ENCODE peak calls at places on chromosome 14, in four cellular contexts. D is cardiac fibroblast, L is pancreas, V is AG04449. H is an unnamed sample.
A peak's percentile ranks its signal among the peaks of the same experiment; 100 is the strongest.

GRCh38 chr14:83894519-83894918 is 1635.4 kb upstream of the FLRT2 start:
- DNase-seq in D (no peak), L (no peak), V (no peak), H (no peak)

GRCh38 chr14:104895207-104895785 is 29.4 kb upstream of the PLD4 start:
- DNase-seq in D (no peak), L (no peak), V (no peak), H (no peak)

GRCh38 chr14:101349108-101349507 is 212.2 kb upstream of the DIO3 start:
- DNase-seq in D (no peak), L (no peak), V (no peak), H (no peak)

GRCh38 chr14:49863483-49864262 is 11.1 kb upstream of the NEMF start:
- DNase-seq in D (peak; percentile 22), L (no peak), V (no peak), H (no peak)

GRCh38 chr14:85532981-85533820 is 3.3 kb downstream of the FLRT2 start:
- DNase-seq in D (peak; percentile 89), L (peak; percentile 65), V (no peak), H (no peak)

GRCh38 chr14:106417224-106418049 is 891.1 kb downstream of the TMEM121 start:
- DNase-seq in D (peak; percentile 46), L (peak; percentile 46), V (no peak), H (no peak)

GRCh38 chr14:65131176-65131765 is 29.0 kb upstream of the MAX start:
- DNase-seq in D (peak; percentile 18), L (no peak), V (peak; percentile 79), H (no peak)

GRCh38 chr14:39102265-39102968 is 618 bp downstream of the SEC23A start:
- DNase-seq in D (peak; percentile 63), L (peak; percentile 36), V (no peak), H (no peak)

GRCh38 chr14:29462271-29462670 is 465.4 kb downstream of the PRKD1 start:
- DNase-seq in D (no peak), L (no peak), V (no peak), H (no peak)

GRCh38 chr14:55240526-55241178 is 30.6 kb upstream of the FBXO34 start:
- DNase-seq in D (peak; percentile 79), L (no peak), V (peak; percentile 46), H (no peak)
- TF ChIP-seq CTCF in D (no peak), L (no peak), V (no peak), H (no peak)

DNA sequence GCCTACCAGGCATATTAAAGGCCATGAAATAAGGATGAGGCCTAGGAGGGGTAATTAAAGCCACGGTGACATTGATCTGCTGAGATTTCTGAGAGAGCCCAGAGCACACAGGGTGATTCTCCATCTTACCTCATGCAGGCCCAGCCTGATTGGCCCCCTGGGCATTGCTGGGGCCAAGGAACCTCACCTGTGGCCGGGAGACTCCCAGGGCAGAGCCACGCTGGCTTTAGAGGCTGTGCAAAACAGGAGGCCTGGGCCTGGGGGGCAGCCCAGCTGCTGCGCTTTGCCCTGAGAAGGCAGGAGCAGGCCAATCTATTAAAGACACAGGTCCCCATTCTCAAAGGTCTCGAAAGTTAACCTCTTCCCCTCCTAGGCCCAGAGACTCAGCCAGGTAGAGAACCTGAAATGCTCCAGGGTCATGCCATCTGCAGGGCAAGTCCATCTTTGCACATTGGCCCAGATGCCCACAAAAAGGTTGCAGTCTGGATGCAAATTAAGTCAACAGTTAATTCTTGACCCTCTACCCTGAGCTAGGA is 1099.7 kb downstream of the BCL11B start:
- DNase-seq in D (no peak), L (no peak), V (no peak), H (no peak)
- H3K4me3 ChIP-seq in D (no peak overlapping the region), L (no peak overlapping the region), V (no peak overlapping the region), H (no peak overlapping the region)

DNA sequence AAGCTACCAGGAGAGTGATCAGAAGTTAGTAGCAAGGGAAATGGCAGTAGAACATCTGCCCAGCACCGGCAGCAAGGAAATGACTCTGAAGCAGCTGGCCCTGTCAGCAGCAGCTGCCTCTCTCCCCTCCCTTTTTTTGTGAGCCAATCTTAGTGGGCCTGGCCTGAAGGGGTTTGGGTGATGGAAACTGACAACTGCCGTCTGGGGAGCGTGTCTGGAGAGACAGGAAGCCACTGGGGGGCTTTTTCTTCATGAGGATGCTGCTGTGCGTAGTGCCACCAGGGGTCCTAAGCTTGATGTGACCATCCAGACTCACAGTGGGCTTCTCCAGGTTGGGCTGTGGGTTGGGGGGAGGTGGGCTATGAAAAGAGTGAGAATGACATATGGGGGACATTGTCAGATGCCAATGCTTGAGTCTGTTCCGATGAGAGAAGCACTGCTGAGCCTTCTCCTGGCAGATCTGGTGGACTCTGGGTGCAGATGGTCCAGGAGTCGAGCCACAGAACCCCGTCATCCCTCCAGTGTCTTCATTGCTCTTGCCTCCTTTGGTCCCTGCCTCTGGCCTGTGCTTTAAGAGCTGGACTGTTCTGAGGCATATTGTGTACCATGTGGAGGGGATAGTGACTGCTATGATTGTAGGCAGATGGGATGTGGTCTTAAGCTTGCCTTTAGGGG is 87.6 kb upstream of the HIF1A start:
- DNase-seq in D (no peak), L (no peak), V (no peak), H (no peak)
- TF ChIP-seq CTCF in D (peak; percentile 10), L (no peak), V (no peak), H (no peak)

GRCh38 chr14:55355922-55356321 is 55.7 kb downstream of the ATG14 start:
- DNase-seq in D (no peak), L (no peak), V (no peak), H (no peak)

GRCh38 chr14:55356913-55357312 is 54.7 kb downstream of the ATG14 start:
- DNase-seq in D (no peak), L (no peak), V (no peak), H (no peak)

GRCh38 chr14:55353686-55354467 is 57.8 kb downstream of the ATG14 start:
- DNase-seq in D (no peak), L (no peak), V (no peak), H (no peak)

GRCh38 chr14:55352201-55352600 is 59.4 kb downstream of the ATG14 start:
- DNase-seq in D (no peak), L (no peak), V (no peak), H (no peak)

GRCh38 chr14:55354500-55354899 is 57.1 kb downstream of the ATG14 start:
- DNase-seq in D (peak; percentile 57), L (peak; percentile 48), V (no peak), H (no peak)
- H3K4me3 ChIP-seq in D (no peak overlapping the region), L (no peak overlapping the region), V (no peak overlapping the region), H (no peak overlapping the region)

GRCh38 chr14:20782280-20782890 is 1.3 kb downstream of the RNASE6 start:
- DNase-seq in D (no peak), L (no peak), V (no peak), H (no peak)

GRCh38 chr14:20790439-20791116 is 9.5 kb downstream of the RNASE6 start:
- DNase-seq in D (no peak), L (no peak), V (no peak), H (no peak)

GRCh38 chr14:20789230-20789813 is 8.3 kb downstream of the RNASE6 start:
- DNase-seq in D (no peak), L (no peak), V (no peak), H (no peak)

GRCh38 chr14:20791199-20791996 is 10.3 kb downstream of the RNASE6 start:
- DNase-seq in D (no peak), L (no peak), V (no peak), H (no peak)

DNA sequence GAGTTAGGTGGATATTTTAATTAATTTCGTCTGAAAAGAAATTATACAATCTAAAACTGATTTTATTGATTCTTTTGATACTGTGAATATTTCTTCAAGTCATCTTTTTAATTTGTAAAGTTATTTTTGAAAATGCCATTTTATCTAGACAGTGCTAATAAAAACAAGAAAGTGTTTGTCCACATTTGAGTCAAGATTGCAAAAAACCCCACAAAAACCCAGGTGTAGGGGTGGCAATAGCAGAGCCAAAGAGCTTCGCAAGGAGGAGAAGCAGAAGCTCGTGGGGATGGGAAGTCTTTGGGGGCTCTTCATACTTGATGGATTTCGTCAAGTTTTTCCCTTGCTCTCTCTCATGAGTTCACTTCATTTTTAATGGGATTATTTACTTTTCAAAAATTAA is 6.0 kb downstream of the RNASE6 start:
- DNase-seq in D (no peak), L (no peak), V (no peak), H (no peak)
- TF ChIP-seq CTCF in D (no peak), L (no peak), V (no peak), H (no peak)

DNA sequence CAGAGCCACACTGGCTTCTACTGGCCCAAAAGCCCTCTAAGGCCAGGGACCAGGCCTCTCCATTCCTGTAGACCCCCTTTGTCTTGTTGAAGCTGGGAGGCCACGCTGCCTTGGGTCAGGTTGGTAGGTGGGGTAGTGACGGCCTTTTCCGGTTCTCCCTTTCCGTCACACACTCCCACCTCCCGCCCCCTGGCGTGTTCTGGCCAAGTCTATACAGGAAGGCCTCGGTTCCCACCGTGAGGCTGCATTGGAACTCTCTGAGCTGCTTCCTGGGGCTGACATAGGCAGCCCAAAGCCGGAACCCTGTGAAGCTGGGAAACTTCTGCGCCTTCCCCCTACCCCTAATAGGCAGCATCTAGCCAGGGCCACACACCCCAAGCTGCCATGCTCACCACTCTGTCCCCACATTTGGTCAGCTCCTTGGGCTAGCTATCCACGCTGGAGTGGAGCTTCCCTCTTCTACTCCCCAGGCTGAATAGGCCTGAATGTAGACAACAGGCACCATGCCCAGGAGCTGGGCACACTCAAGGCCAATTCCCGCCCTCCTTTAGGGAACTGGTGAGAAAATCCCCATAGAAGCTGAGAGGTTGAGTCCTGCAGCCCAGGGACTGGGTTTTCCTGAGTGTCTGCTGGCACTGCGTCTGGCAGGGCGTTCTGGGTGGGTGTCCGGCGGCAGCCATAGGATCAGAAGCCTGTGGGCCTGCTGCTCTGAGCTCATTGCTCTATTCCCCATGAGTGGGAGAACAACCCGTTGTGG is 35.7 kb downstream of the RIN3 start:
- DNase-seq in D (no peak), L (no peak), V (no peak), H (no peak)
- H3K4me3 ChIP-seq in D (no peak overlapping the region), L (no peak overlapping the region), V (no peak overlapping the region), H (no peak overlapping the region)

GRCh38 chr14:51880810-51881580 is 20.6 kb downstream of the GNG2 start:
- DNase-seq in D (peak; percentile 40), L (no peak), V (no peak), H (no peak)
- TF ChIP-seq CTCF in D (no peak), L (no peak), V (no peak), H (no peak)

DNA sequence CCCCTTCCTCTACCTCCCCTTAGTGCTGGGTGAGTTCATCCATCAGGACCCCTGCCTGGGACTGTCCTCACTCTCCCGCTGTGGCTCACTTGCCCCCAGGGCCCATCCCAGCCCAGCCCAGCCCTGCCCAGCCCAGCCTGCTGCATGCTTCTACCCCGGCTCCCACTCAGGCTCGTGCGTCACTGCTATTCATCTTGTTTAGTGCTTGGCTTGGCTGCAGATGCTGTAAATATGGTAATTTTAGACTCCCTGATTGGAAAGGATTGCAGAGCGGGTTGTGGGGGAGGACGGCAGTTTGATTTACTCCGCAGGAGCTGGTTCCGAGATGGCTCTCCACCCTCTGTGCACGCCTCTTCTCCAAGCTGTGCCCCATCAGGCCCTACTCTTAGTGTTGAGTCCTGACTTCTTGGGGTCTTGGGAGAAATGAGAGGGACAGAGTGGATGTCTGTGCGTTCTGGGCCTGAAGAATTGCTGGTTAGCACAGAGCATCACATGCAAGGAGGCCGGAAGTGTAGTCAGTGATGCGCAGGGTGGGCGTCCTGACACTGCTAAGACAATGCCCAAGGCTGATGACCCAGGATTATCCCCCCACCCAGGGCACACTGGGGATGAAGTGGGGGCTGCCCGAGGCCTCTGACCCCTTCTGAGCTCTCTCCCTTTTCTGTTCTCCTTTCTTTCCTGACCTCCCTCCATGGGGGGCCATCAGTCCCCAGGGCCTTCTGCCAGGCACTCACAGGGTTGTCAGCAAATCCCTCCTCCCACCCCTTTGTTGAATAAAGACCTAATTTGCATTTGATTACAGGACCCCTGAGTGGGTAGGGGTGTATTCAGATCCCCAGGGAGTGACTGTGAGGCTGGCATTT is 244.4 kb downstream of the ZFP36L1 start:
- DNase-seq in D (peak; percentile 99), L (no peak), V (peak; percentile 95), H (no peak)
- H3K4me3 ChIP-seq in D (no peak overlapping the region), L (no peak overlapping the region), V (no peak overlapping the region), H (no peak overlapping the region)

H was measured in epithelial cell of proximal tubule.